ENCODE peak calls at places on chromosomes 3 and 15, in nine cellular contexts. J, H, W, S, R, F, E, P and B are unnamed samples.

GRCh38 chr3:13787533-13787932 is 92.3 kb downstream of the WNT7A start:
- DNase-seq in J (no peak), H (no peak), W (no peak), S (no peak), R (no peak), F (no peak), E (no peak), P (no peak), B (no peak)

GRCh38 chr15:96087180-96087886 is 243.2 kb upstream of the NR2F2 start:
- DNase-seq in J (no peak), H (no peak), W (no peak), S (no peak), R (no peak), F (peak; percentile 33), E (no peak), P (no peak), B (peak; percentile 36)

GRCh38 chr3:78633626-78634025 is 1134.2 kb downstream of the ROBO1 start:
- DNase-seq in J (no peak), H (no peak), W (no peak), S (no peak), R (no peak), F (no peak), E (no peak), P (no peak), B (no peak)

GRCh38 chr3:23258110-23258509 is 55.0 kb downstream of the UBE2E2 start:
- DNase-seq in J (no peak), H (peak; percentile 24), W (no peak), S (no peak), R (no peak), F (no peak), E (no peak), P (no peak), B (no peak)

GRCh38 chr3:191592105-191592504 is 131.1 kb downstream of the PYDC2 start:
- DNase-seq in J (no peak), H (no peak), W (no peak), S (no peak), R (no peak), F (no peak), E (no peak), P (no peak), B (no peak)

GRCh38 chr3:8937064-8938020 is 25.9 kb downstream of the RAD18 start:
- DNase-seq in J (no peak), H (peak; percentile 92), W (no peak), S (no peak), R (no peak), F (no peak), E (peak; percentile 67), P (no peak), B (no peak)

GRCh38 chr15:97023131-97023844 is 692.8 kb downstream of the NR2F2 start:
- DNase-seq in J (no peak), H (no peak), W (no peak), S (no peak), R (no peak), F (no peak), E (no peak), P (no peak), B (no peak)

GRCh38 chr3:43187836-43188479 is 82.1 kb upstream of the POMGNT2 start:
- DNase-seq in J (no peak), H (no peak), W (no peak), S (no peak), R (no peak), F (no peak), E (no peak), P (no peak), B (no peak)

GRCh38 chr15:81224232-81224631 is 27.6 kb downstream of the IL16 start:
- DNase-seq in J (no peak), H (no peak), W (no peak), S (no peak), R (no peak), F (no peak), E (no peak), P (no peak), B (no peak)

GRCh38 chr3:132317229-132317948 is at the start of gene ACP3:
- DNase-seq in J (peak; percentile 18), H (peak; percentile 40), W (no peak), S (peak; percentile 7), R (no peak), F (no peak), E (no peak), P (peak; percentile 9), B (no peak)

GRCh38 chr3:127208483-127209100 is 15.7 kb downstream of the PRR23E start:
- DNase-seq in J (no peak), H (no peak), W (no peak), S (no peak), R (no peak), F (no peak), E (no peak), P (no peak), B (no peak)

GRCh38 chr3:43882976-43883680 is 192.4 kb downstream of the ABHD5 start:
- DNase-seq in J (no peak), H (no peak), W (no peak), S (no peak), R (no peak), F (no peak), E (no peak), P (no peak), B (no peak)

GRCh38 chr3:135311699-135312098 is 516.6 kb downstream of the EPHB1 start:
- DNase-seq in J (no peak), H (no peak), W (no peak), S (no peak), R (no peak), F (no peak), E (no peak), P (no peak), B (no peak)

GRCh38 chr3:179450901-179451334 is 352 bp downstream of the GNB4 start:
- DNase-seq in J (no peak), H (peak; percentile 49), W (peak; percentile 3), S (no peak), R (no peak), F (no peak), E (no peak), P (no peak), B (no peak)

GRCh38 chr3:183895296-183895695 is 10.6 kb upstream of the PARL start:
- DNase-seq in J (peak; percentile 28), H (peak; percentile 49), W (peak; percentile 39), S (peak; percentile 26), R (peak; percentile 70), F (peak; percentile 74), E (peak; percentile 13), P (no peak), B (no peak)

GRCh38 chr3:114290911-114291901 is 2.6 kb upstream of the TIGIT start:
- DNase-seq in J (peak; percentile 12), H (peak; percentile 68), W (peak; percentile 42), S (peak; percentile 59), R (peak; percentile 63), F (peak; percentile 96), E (no peak), P (no peak), B (peak; percentile 88)